ENCODE peak calls at places on chromosomes 16 and 17, in seven cellular contexts. Y is GM23338, X is B cell, J is cardiac muscle cell, E is H7, T is neural crest cell, S is type B pancreatic cell. A is an unnamed sample.

GRCh38 chr17:6796017-6796886 is 20.2 kb downstream of the FBXO39 start:
- DNase-seq in Y (no peak), X (no peak), S (no peak), E (no peak), T (no peak), J (no peak), A (no peak)

GRCh38 chr16:702341-702740 is 3.3 kb downstream of the FBXL16 start:
- DNase-seq in J (no peak), S (no peak), T (no peak), X (no peak), E (no peak), Y (no peak), A (no peak)

GRCh38 chr16:85457366-85457765 is 155.8 kb upstream of the GSE1 start:
- DNase-seq in E (no peak), X (no peak), J (no peak), T (no peak), S (no peak), Y (no peak), A (no peak)

GRCh38 chr16:85800321-85800669 is 800 bp downstream of the COX4I1 start:
- DNase-seq in J (peak; percentile 15), Y (peak; percentile 36), E (peak; percentile 58), T (no peak), X (no peak), S (no peak), A (no peak)

GRCh38 chr17:27324940-27325339 is 31.0 kb downstream of the WSB1 start:
- DNase-seq in E (no peak), Y (no peak), T (no peak), S (no peak), X (no peak), J (no peak), A (no peak)

GRCh38 chr16:82067810-82068325 is 32.8 kb downstream of the HSD17B2 start:
- DNase-seq in Y (no peak), X (no peak), S (no peak), T (no peak), J (no peak), E (no peak), A (no peak)

GRCh38 chr17:44989552-44990138 is 21.5 kb upstream of the C1QL1 start:
- DNase-seq in E (no peak), X (no peak), Y (no peak), J (no peak), T (no peak), S (no peak), A (no peak)

GRCh38 chr16:31754998-31755615 is 118.5 kb upstream of the ZNF267 start:
- DNase-seq in Y (no peak), E (no peak), J (no peak), X (no peak), T (no peak), S (no peak), A (no peak)

GRCh38 chr16:84732674-84733352 is 33.0 kb downstream of the USP10 start:
- DNase-seq in T (no peak), J (no peak), E (no peak), X (no peak), Y (no peak), S (no peak), A (no peak)

GRCh38 chr16:85360323-85361277 is 248.3 kb upstream of the CIBAR2 start:
- DNase-seq in E (no peak), Y (no peak), T (no peak), S (no peak), X (no peak), J (no peak), A (no peak)

GRCh38 chr17:28118362-28118761 is 75.9 kb downstream of the NLK start:
- DNase-seq in X (no peak), S (no peak), E (no peak), Y (no peak), J (no peak), T (no peak), A (no peak)

GRCh38 chr17:81034779-81035388 is at the start of gene BAIAP2:
- DNase-seq in T (peak; percentile 94), S (peak; percentile 98), J (peak; percentile 97), X (peak; percentile 96), Y (peak; percentile 97), E (peak; percentile 100), A (no peak)

GRCh38 chr16:64181526-64181925 is 940.3 kb downstream of the CDH11 start:
- DNase-seq in X (no peak), E (no peak), T (no peak), J (no peak), S (no peak), Y (no peak), A (no peak)

GRCh38 chr16:49643429-49644142 is 212.3 kb downstream of the ZNF423 start:
- DNase-seq in T (no peak), E (peak; percentile 37), S (no peak), Y (no peak), J (no peak), X (no peak), A (no peak)

GRCh38 chr17:29150191-29150590 is 30.0 kb downstream of the MYO18A start:
- DNase-seq in T (no peak), X (no peak), E (no peak), J (no peak), Y (no peak), S (no peak), A (no peak)

GRCh38 chr17:5097101-5097834 is 14.4 kb downstream of the ZNF232 start:
- DNase-seq in S (peak; percentile 83), E (peak; percentile 83), J (peak; percentile 87), Y (peak; percentile 98), X (peak; percentile 80), T (peak; percentile 68), A (peak; percentile 75)

GRCh38 chr17:82246365-82247174 is 17.7 kb downstream of the SLC16A3 start:
- DNase-seq in E (peak; percentile 53), T (no peak), Y (no peak), J (no peak), S (no peak), X (no peak), A (no peak)

GRCh38 chr16:81578015-81578554 is 133.5 kb downstream of the CMIP start:
- DNase-seq in X (no peak), E (no peak), S (no peak), Y (no peak), J (no peak), T (no peak), A (no peak)

GRCh38 chr16:67957622-67958021 is 10.8 kb downstream of the SLC12A4 start:
- DNase-seq in S (no peak), T (no peak), X (no peak), E (no peak), J (no peak), Y (no peak), A (no peak)

GRCh38 chr17:76812968-76813367 is 55.2 kb upstream of the MGAT5B start:
- DNase-seq in S (no peak), X (no peak), Y (no peak), T (no peak), E (no peak), J (no peak), A (no peak)

GRCh38 chr17:76732734-76733617 is 4.2 kb downstream of the SRSF2 start:
- DNase-seq in X (no peak), Y (no peak), J (no peak), E (no peak), T (no peak), S (no peak), A (no peak)

GRCh38 chr16:82629441-82630027 is 2.8 kb downstream of the CDH13 start:
- DNase-seq in T (no peak), Y (peak; percentile 52), S (no peak), E (no peak), J (no peak), X (no peak), A (no peak)

GRCh38 chr17:62995377-62995885 is 29.4 kb downstream of the TANC2 start:
- DNase-seq in E (peak; percentile 54), J (peak; percentile 40), X (no peak), S (no peak), T (no peak), Y (peak; percentile 69), A (no peak)

GRCh38 chr16:49588061-49588460 is 214.5 kb downstream of the C16orf78 start:
- DNase-seq in Y (no peak), E (no peak), S (no peak), J (no peak), T (no peak), X (no peak), A (no peak)

GRCh38 chr17:12519956-12520594 is 145.6 kb upstream of the MYOCD start:
- DNase-seq in J (no peak), E (no peak), Y (no peak), S (no peak), T (no peak), X (no peak), A (no peak)

GRCh38 chr16:21656795-21657768 is 4.7 kb upstream of the IGSF6 start:
- DNase-seq in T (peak; percentile 36), Y (peak; percentile 81), J (peak; percentile 45), X (peak; percentile 62), S (no peak), E (peak; percentile 74), A (no peak)

GRCh38 chr17:28481081-28481571 is 7.7 kb downstream of the SLC13A2 start:
- DNase-seq in X (no peak), Y (peak; percentile 27), T (no peak), E (peak; percentile 61), S (no peak), J (peak; percentile 11), A (no peak)

GRCh38 chr17:31269178-31269577 is 27.9 kb downstream of the OMG start:
- DNase-seq in Y (no peak), E (no peak), S (no peak), T (no peak), J (no peak), X (no peak), A (no peak)

GRCh38 chr17:17573912-17574311 is 17.6 kb downstream of the PEMT start:
- DNase-seq in S (no peak), E (no peak), Y (no peak), X (no peak), J (no peak), T (no peak), A (no peak)

GRCh38 chr16:89602952-89603590 is 10.4 kb upstream of the DPEP1 start:
- DNase-seq in T (no peak), E (peak; percentile 74), Y (no peak), X (no peak), S (no peak), J (no peak), A (no peak)